ENCODE peak calls at places on chromosomes 4 and X, in six cellular contexts. M is colonic mucosa, I is NCI-H345, L is HFFc6, B is prostate gland, G is AG08395. C is an unnamed sample.

GRCh38 chr4:88058295-88058694 is 50.9 kb downstream of the PKD2 start:
- DNase-seq in M (no peak), I (no peak), L (no peak), B (no peak), G (no peak), C (no peak)

GRCh38 chrX:37405954-37406353 is 56.8 kb downstream of the PRRG1 start:
- DNase-seq in M (no peak), I (no peak), L (peak), B (no peak), G (no peak), C (no peak)

GRCh38 chr4:26015133-26015651 is 101.2 kb downstream of the SMIM20 start:
- DNase-seq in M (no peak), I (no peak), L (peak), B (peak), G (peak), C (no peak)

GRCh38 chr4:24475756-24476155 is 108.6 kb downstream of the DHX15 start:
- DNase-seq in M (no peak), I (no peak), L (no peak), B (no peak), G (no peak), C (no peak)

GRCh38 chrX:47467106-47467505 is 15.9 kb downstream of the ZNF41 start:
- DNase-seq in M (no peak), I (no peak), L (no peak), B (no peak), G (no peak), C (no peak)

GRCh38 chrX:111168314-111168713 is 72.3 kb downstream of the PAK3 start:
- DNase-seq in M (no peak), I (peak), L (no peak), B (no peak), G (no peak), C (no peak)

GRCh38 chrX:139204903-139205667 is 325.5 kb upstream of the F9 start:
- DNase-seq in M (peak), I (no peak), L (no peak), B (peak), G (peak), C (no peak)

GRCh38 chr4:121765368-121765705 is 373 bp upstream of the SMIM43 start:
- DNase-seq in M (no peak), I (no peak), L (no peak), B (no peak), G (no peak), C (no peak)

GRCh38 chrX:155070663-155070974 is 317 bp downstream of the CMC4 start:
- DNase-seq in M (peak), I (no peak), L (no peak), B (no peak), G (peak), C (no peak)

GRCh38 chr4:14767142-14767541 is 235.1 kb upstream of the CPEB2 start:
- DNase-seq in M (no peak), I (no peak), L (no peak), B (no peak), G (no peak), C (no peak)

GRCh38 chr4:165921546-165921945 is 48.5 kb downstream of the TLL1 start:
- DNase-seq in M (no peak), I (no peak), L (no peak), B (no peak), G (no peak), C (no peak)

GRCh38 chr4:55169352-55169959 is 44.1 kb upstream of the KDR start:
- DNase-seq in M (peak), I (no peak), L (no peak), B (no peak), G (no peak), C (no peak)

GRCh38 chr4:3413675-3414420 is 27.9 kb upstream of the HGFAC start:
- DNase-seq in M (no peak), I (no peak), L (no peak), B (no peak), G (no peak), C (no peak)

GRCh38 chrX:102934624-102935023 is 2.4 kb upstream of the RAB40AL start:
- DNase-seq in M (peak), I (no peak), L (peak), B (no peak), G (peak), C (no peak)

GRCh38 chrX:19017271-19017670 is 33.4 kb upstream of the PHKA2 start:
- DNase-seq in M (peak), I (peak), L (no peak), B (no peak), G (peak), C (no peak)

GRCh38 chrX:31323658-31324057 is 251.8 kb upstream of the FTHL17 start:
- DNase-seq in M (no peak), I (no peak), L (no peak), B (no peak), G (no peak), C (no peak)

GRCh38 chr4:106690487-106690886 is 321.9 kb upstream of the GIMD1 start:
- DNase-seq in M (no peak), I (no peak), L (peak), B (no peak), G (peak), C (peak)

GRCh38 chrX:83845397-83845796 is 15.5 kb upstream of the CYLC1 start:
- DNase-seq in M (no peak), I (peak), L (no peak), B (no peak), G (peak), C (no peak)

GRCh38 chr4:148056879-148057278 is 325.0 kb downstream of the ARHGAP10 start:
- DNase-seq in M (peak), I (peak), L (peak), B (no peak), G (peak), C (no peak)

GRCh38 chr4:171814545-171814944 is 1.3 kb downstream of the GALNTL6 start:
- DNase-seq in M (no peak), I (no peak), L (no peak), B (no peak), G (no peak), C (no peak)

GRCh38 chr4:20662851-20663250 is 37.4 kb upstream of the PACRGL start:
- DNase-seq in M (no peak), I (no peak), L (no peak), B (no peak), G (no peak), C (peak)

GRCh38 chr4:38328963-38329729 is 334.9 kb upstream of the KLF3 start:
- DNase-seq in M (no peak), I (no peak), L (no peak), B (no peak), G (no peak), C (no peak)

GRCh38 chrX:139058831-139059495 is 347.4 kb upstream of the FGF13 start:
- DNase-seq in M (no peak), I (no peak), L (no peak), B (no peak), G (no peak), C (no peak)

GRCh38 chrX:71107245-71107644 is 705 bp upstream of the CXorf65 start:
- DNase-seq in M (no peak), I (no peak), L (no peak), B (no peak), G (no peak), C (no peak)

GRCh38 chrX:48835524-48836329 is at the start of gene PCSK1N:
- DNase-seq in M (no peak), I (peak), L (no peak), B (no peak), G (no peak), C (no peak)

GRCh38 chr4:634599-634985 is 9.2 kb downstream of the PDE6B start:
- DNase-seq in M (no peak), I (no peak), L (no peak), B (no peak), G (no peak), C (no peak)

GRCh38 chr4:40672528-40673522 is 43.2 kb upstream of the RBM47 start:
- DNase-seq in M (no peak), I (no peak), L (peak), B (no peak), G (peak), C (peak)

GRCh38 chrX:23381688-23382087 is 47.0 kb downstream of the PTCHD1 start:
- DNase-seq in M (no peak), I (no peak), L (no peak), B (no peak), G (no peak), C (no peak)

GRCh38 chr4:155676430-155676825 is 9.8 kb downstream of the GUCY1A1 start:
- DNase-seq in M (no peak), I (no peak), L (no peak), B (no peak), G (peak), C (no peak)

GRCh38 chr4:145083891-145084640 is 13.9 kb downstream of the ANAPC10 start:
- DNase-seq in M (no peak), I (no peak), L (no peak), B (no peak), G (no peak), C (no peak)

GRCh38 chr4:26452565-26453531 is 37.4 kb downstream of the CCKAR start:
- DNase-seq in M (no peak), I (peak), L (no peak), B (peak), G (no peak), C (no peak)

GRCh38 chr4:117965608-117966007 is 68.7 kb upstream of the NDST3 start:
- DNase-seq in M (no peak), I (no peak), L (no peak), B (no peak), G (no peak), C (no peak)

GRCh38 chrX:129772796-129773431 is 6.8 kb upstream of the SASH3 start:
- DNase-seq in M (peak), I (no peak), L (no peak), B (no peak), G (no peak), C (no peak)

GRCh38 chr4:54277691-54278090 is 48.6 kb downstream of the PDGFRA start:
- DNase-seq in M (no peak), I (no peak), L (peak), B (peak), G (peak), C (peak)

GRCh38 chr4:110904435-110905050 is 281.7 kb upstream of the PITX2 start:
- DNase-seq in M (no peak), I (peak), L (peak), B (no peak), G (no peak), C (no peak)

GRCh38 chrX:24619647-24620046 is 27.5 kb downstream of the PCYT1B start:
- DNase-seq in M (no peak), I (peak), L (peak), B (no peak), G (peak), C (no peak)

GRCh38 chrX:49272426-49272825 is 2.8 kb downstream of the PPP1R3F start:
- DNase-seq in M (no peak), I (no peak), L (no peak), B (no peak), G (no peak), C (no peak)

GRCh38 chrX:16125520-16126149 is 2.3 kb downstream of the GRPR start:
- DNase-seq in M (no peak), I (peak), L (no peak), B (peak), G (no peak), C (no peak)

GRCh38 chr4:91527056-91527455 is 776.7 kb upstream of the GRID2 start:
- DNase-seq in M (no peak), I (no peak), L (no peak), B (no peak), G (no peak), C (no peak)

C was measured in pulmonary artery endothelial cell.